ENCODE peak calls at places on chromosomes 12 and 14, in six cellular contexts. K is gastrocnemius medialis, Z is uterus, F is iPS DF 6.9, C is fibroblast of lung, N is upper lobe of right lung. D is an unnamed sample.

GRCh38 chr12:131832393-131833231 is 4.4 kb downstream of the MMP17 start:
- DNase-seq in K (no peak), Z (peak), F (no peak), C (peak), N (no peak), D (peak)

GRCh38 chr12:70052931-70053497 is 190.2 kb upstream of the CNOT2 start:
- DNase-seq in K (peak), Z (peak), F (no peak), C (peak), N (no peak), D (no peak)

GRCh38 chr12:104942075-104942474 is 16.0 kb downstream of the SLC41A2 start:
- DNase-seq in K (no peak), Z (no peak), F (no peak), C (no peak), N (no peak), D (no peak)

GRCh38 chr12:118900954-118901353 is 80.4 kb upstream of the SRRM4 start:
- DNase-seq in K (no peak), Z (no peak), F (no peak), C (no peak), N (no peak), D (no peak)

GRCh38 chr14:59310644-59311043 is 122.2 kb downstream of the DAAM1 start:
- DNase-seq in K (no peak), Z (no peak), F (no peak), C (peak), N (no peak), D (no peak)

GRCh38 chr12:91138337-91138905 is 27.1 kb upstream of the LUM start:
- DNase-seq in K (no peak), Z (peak), F (no peak), C (no peak), N (no peak), D (peak)

GRCh38 chr14:93317836-93318807 is 14.7 kb downstream of the BTBD7 start:
- DNase-seq in K (no peak), Z (no peak), F (no peak), C (peak), N (no peak), D (no peak)

GRCh38 chr14:68544150-68544892 is 248.5 kb downstream of the ZFP36L1 start:
- DNase-seq in K (peak), Z (peak), F (no peak), C (peak), N (no peak), D (no peak)

GRCh38 chr12:115132145-115132544 is 448.2 kb upstream of the TBX3 start:
- DNase-seq in K (no peak), Z (no peak), F (no peak), C (no peak), N (no peak), D (no peak)

GRCh38 chr12:122126713-122127597 is 47.1 kb downstream of the IL31 start:
- DNase-seq in K (no peak), Z (no peak), F (no peak), C (no peak), N (no peak), D (peak)

GRCh38 chr12:130977759-130978127 is 24.0 kb downstream of the ADGRD1 start:
- DNase-seq in K (no peak), Z (no peak), F (no peak), C (no peak), N (peak), D (no peak)

GRCh38 chr14:68694516-68695235 is 98.2 kb downstream of the ZFP36L1 start:
- DNase-seq in K (no peak), Z (peak), F (no peak), C (peak), N (no peak), D (peak)

GRCh38 chr12:1063852-1064251 is 72.8 kb downstream of the ERC1 start:
- DNase-seq in K (no peak), Z (no peak), F (no peak), C (no peak), N (no peak), D (no peak)

GRCh38 chr14:91177073-91177796 is 63.4 kb downstream of the DGLUCY start:
- DNase-seq in K (no peak), Z (peak), F (peak), C (peak), N (no peak), D (peak)

GRCh38 chr14:88297306-88297705 is 25.8 kb downstream of the KCNK10 start:
- DNase-seq in K (no peak), Z (no peak), F (no peak), C (no peak), N (no peak), D (no peak)

GRCh38 chr12:116366824-116367223 is 89.3 kb upstream of the MED13L start:
- DNase-seq in K (no peak), Z (no peak), F (no peak), C (no peak), N (no peak), D (no peak)

GRCh38 chr14:64605926-64606685 is 56.3 kb downstream of the PPP1R36 start:
- DNase-seq in K (no peak), Z (no peak), F (no peak), C (no peak), N (no peak), D (no peak)

GRCh38 chr12:57309420-57309819 is 58.4 kb upstream of the STAC3 start:
- DNase-seq in K (no peak), Z (no peak), F (no peak), C (peak), N (no peak), D (no peak)

GRCh38 chr14:100078997-100079561 is 13.9 kb downstream of the EVL start:
- DNase-seq in K (no peak), Z (no peak), F (no peak), C (peak), N (no peak), D (no peak)

GRCh38 chr12:52244615-52244994 is 11.6 kb downstream of the KRT7 start:
- DNase-seq in K (no peak), Z (no peak), F (no peak), C (no peak), N (no peak), D (no peak)

GRCh38 chr12:53082637-53083036 is 3.4 kb upstream of the SPRYD3 start:
- DNase-seq in K (no peak), Z (no peak), F (no peak), C (no peak), N (no peak), D (no peak)

GRCh38 chr12:34397591-34398365 is 375.5 kb downstream of the ALG10 start:
- DNase-seq in K (peak), Z (peak), F (no peak), C (no peak), N (peak), D (peak)

GRCh38 chr12:105740970-105741725 is 397.6 kb downstream of the NUAK1 start:
- DNase-seq in K (peak), Z (peak), F (no peak), C (peak), N (no peak), D (peak)

GRCh38 chr12:93148412-93148811 is 219.3 kb upstream of the EEA1 start:
- DNase-seq in K (no peak), Z (no peak), F (no peak), C (no peak), N (no peak), D (no peak)

GRCh38 chr14:59093889-59094288 is 94.6 kb upstream of the DAAM1 start:
- DNase-seq in K (no peak), Z (no peak), F (no peak), C (no peak), N (no peak), D (no peak)

GRCh38 chr12:123479442-123480180 is 21.7 kb downstream of the SNRNP35 start:
- DNase-seq in K (no peak), Z (no peak), F (no peak), C (no peak), N (no peak), D (peak)

GRCh38 chr14:35254736-35255135 is 37.4 kb upstream of the PSMA6 start:
- DNase-seq in K (no peak), Z (no peak), F (no peak), C (no peak), N (no peak), D (no peak)

GRCh38 chr14:22979748-22980392 is 2.5 kb downstream of the AJUBA start:
- DNase-seq in K (no peak), Z (no peak), F (no peak), C (no peak), N (no peak), D (no peak)

GRCh38 chr12:56300644-56301464 is 724 bp upstream of the CS start:
- DNase-seq in K (no peak), Z (no peak), F (no peak), C (no peak), N (no peak), D (peak)

GRCh38 chr12:66191547-66192126 is 2.6 kb downstream of the IRAK3 start:
- DNase-seq in K (no peak), Z (no peak), F (no peak), C (no peak), N (no peak), D (no peak)

GRCh38 chr12:109266106-109266879 is 42.8 kb downstream of the FOXN4 start:
- DNase-seq in K (no peak), Z (no peak), F (no peak), C (no peak), N (no peak), D (no peak)

GRCh38 chr12:113048716-113049127 is 7.8 kb upstream of the DTX1 start:
- DNase-seq in K (peak), Z (no peak), F (no peak), C (peak), N (no peak), D (no peak)

GRCh38 chr12:4273651-4274395 is at the start of gene CCND2:
- DNase-seq in K (peak), Z (peak), F (no peak), C (peak), N (peak), D (peak)

GRCh38 chr12:54378791-54379400 is 5.6 kb downstream of the ZNF385A start:
- DNase-seq in K (no peak), Z (peak), F (no peak), C (no peak), N (peak), D (peak)

GRCh38 chr12:90024261-90024660 is 315.6 kb upstream of the ATP2B1 start:
- DNase-seq in K (no peak), Z (no peak), F (no peak), C (peak), N (no peak), D (no peak)

GRCh38 chr14:91883770-91884169 is 16.4 kb upstream of the TC2N start:
- DNase-seq in K (peak), Z (peak), F (no peak), C (peak), N (no peak), D (peak)

GRCh38 chr12:80282226-80282625 is 161.8 kb upstream of the PTPRQ start:
- DNase-seq in K (no peak), Z (no peak), F (no peak), C (no peak), N (no peak), D (no peak)

DNA sequence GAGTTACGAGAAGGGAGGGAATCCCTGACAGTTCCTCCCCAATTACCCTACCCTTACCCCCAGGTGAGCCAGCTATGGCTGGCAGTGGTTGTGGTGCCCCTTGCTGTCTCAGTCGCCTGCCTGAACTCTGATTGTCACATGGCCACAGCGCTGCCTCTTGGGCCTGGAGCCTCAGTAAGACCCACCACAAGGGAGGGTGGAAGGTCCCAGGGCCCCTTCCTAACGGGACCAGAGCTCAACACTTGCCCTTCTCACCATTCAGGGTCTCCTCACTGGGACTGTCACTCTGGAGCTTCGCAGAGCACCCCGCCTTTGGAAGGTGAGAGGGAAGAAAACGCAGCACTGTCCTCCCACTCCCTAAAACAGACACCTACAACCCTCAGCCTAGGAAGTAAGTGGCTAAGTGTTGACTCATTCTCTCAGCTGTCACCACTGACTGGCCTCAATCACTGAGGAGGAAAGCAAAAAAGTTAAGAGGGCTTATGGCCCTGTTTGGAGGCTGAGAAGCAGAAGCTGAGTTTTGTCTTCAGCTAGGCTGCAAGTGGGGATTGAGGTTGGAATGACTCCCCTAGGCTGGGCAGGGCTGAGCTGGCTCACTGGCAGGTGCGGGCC is 1.0 kb downstream of the TMEM253 start:
- DNase-seq in K (no peak), Z (no peak), F (no peak), C (no peak), N (no peak), D (no peak)
- H3K27ac ChIP-seq in K (no peak), Z (no peak), F (no peak), C (no peak), N (no peak), D (no peak)

DNA sequence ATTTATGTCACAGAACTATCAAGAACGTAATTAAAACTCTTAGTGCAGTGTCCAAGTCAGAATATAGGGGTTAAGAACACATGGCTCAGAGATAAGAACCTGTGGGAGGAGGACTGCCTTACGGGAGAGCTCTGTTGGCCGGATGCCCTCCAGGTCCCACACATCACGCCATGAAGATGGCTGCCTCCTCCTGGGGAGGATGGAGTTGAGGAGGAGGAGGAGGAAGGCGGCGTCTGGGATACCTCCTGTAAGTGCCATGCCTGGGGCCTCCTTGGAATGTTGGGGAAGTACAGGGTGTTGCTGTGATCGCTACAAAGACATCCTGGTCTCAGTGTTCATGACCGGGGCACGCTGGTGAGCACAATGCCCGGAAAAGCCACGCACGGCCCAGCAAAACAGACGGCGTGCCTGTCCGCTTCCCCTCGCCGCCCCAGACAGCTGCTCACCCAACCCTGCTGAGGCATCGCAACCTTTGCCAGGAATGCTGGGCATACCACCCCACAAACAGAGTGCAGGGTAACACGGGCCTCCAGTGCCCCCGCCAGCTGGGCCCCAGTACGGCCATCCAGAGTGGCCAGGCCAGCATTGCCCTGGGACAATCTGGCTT is 28.7 kb upstream of the CD9 start:
- DNase-seq in K (no peak), Z (peak), F (no peak), C (no peak), N (peak), D (no peak)
- H3K27ac ChIP-seq in K (peak), Z (peak), F (no peak), C (no peak), N (peak), D (no peak)

GRCh38 chr14:95516554-95517209 is at the start of gene SYNE3:
- DNase-seq in K (no peak), Z (peak), F (no peak), C (no peak), N (peak), D (peak)

GRCh38 chr14:95513261-95513660 is 3.2 kb downstream of the SYNE3 start:
- DNase-seq in K (no peak), Z (no peak), F (no peak), C (no peak), N (no peak), D (no peak)

GRCh38 chr14:95515523-95516517 is 630 bp downstream of the SYNE3 start:
- DNase-seq in K (no peak), Z (peak), F (no peak), C (no peak), N (peak), D (peak)

GRCh38 chr14:95515080-95515489 is 1.4 kb downstream of the SYNE3 start:
- DNase-seq in K (no peak), Z (no peak), F (no peak), C (no peak), N (no peak), D (peak)

GRCh38 chr14:95514131-95515079 is 2.0 kb downstream of the SYNE3 start:
- DNase-seq in K (no peak), Z (no peak), F (no peak), C (no peak), N (no peak), D (peak)
- H3K27ac ChIP-seq in K (peak), Z (peak), F (no peak), C (no peak), N (peak), D (no peak)

GRCh38 chr12:7322599-7322998 is 18.7 kb downstream of the ACSM4 start:
- DNase-seq in K (no peak), Z (no peak), F (no peak), C (no peak), N (no peak), D (no peak)
- H3K27ac ChIP-seq in K (no peak), Z (no peak), F (no peak), C (no peak), N (no peak), D (no peak)

DNA sequence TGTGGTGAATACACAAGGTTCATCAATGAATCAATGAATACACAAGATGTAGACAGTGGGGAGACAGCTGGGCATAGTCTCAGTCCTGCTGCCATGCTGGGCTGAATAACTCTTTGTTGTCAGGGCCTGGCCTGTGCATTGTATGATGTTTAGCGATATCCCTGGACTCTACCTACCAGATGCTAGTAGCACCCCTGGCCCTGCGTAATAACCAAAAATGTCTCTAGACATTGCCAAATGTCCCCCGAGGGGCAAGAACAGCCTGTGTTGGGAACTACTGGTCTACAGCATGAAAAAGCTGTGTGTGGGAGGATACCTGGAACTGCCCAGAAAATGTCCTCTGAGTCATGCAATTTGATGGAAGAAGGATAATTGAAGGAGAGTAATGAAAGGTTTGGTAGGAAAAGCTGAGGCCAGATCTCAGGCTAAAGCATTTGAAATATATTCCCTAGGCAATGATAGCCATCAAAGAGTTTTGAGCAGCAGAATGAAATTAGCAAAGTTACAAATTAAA is 128.2 kb downstream of the TMEM30B start:
- DNase-seq in K (no peak), Z (no peak), F (no peak), C (peak), N (no peak), D (no peak)
- H3K27ac ChIP-seq in K (no peak), Z (no peak), F (no peak), C (no peak), N (no peak), D (no peak)

DNA sequence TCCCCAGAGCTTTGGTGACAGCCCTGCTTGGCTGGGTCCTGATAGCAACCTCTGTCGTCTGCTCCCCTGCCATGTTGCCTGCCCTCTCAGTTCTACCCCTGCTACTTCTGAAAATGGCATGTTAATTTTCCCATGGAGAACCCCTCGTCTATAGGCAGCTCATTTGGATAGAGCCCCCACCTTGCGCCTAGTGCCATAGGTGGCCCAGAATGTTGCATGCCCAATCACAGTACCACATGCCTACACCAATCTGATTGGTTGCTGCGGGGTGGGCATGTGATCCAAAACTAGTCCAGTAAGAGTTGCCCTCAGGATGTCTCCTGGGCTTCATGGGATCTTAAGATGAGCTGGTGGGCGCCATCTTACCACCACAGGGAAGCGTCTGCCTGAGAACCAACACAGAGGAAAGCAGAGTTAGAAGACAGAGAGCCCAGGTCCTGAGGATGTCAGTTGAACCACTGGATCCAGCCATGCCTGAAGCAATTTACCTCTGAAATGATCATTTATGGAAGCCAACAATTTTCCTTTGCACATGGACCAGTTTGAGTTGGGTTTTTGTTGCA is 85.7 kb downstream of the PAPOLA start:
- DNase-seq in K (no peak), Z (no peak), F (no peak), C (no peak), N (no peak), D (no peak)
- H3K27ac ChIP-seq in K (no peak), Z (no peak), F (no peak), C (no peak), N (no peak), D (no peak)